ENCODE peak calls at places on chromosomes 7 and 10, in eight cellular contexts. One of them, this sample, is unnamed. For H3K27me3 and H3K4me1, the result is how much of the 10 kb centered on the place peaks cover.

GRCh38 chr10:113386005-113386404 is 166.8 kb upstream of the HABP2 start:
- DNase-seq in small intestine: no peak
- DNase-seq in heart left ventricle: peak
- DNase-seq in MM.1S: no peak
- DNase-seq in hepatocyte: no peak
- DNase-seq in sigmoid colon: no peak
- DNase-seq in right lobe of liver: peak
- DNase-seq in mesendoderm: no peak
- DNase-seq in this sample: no peak

GRCh38 chr10:75430000-75430763 is 1.2 kb upstream of the LRMDA start:
- DNase-seq in small intestine: peak
- DNase-seq in heart left ventricle: peak
- DNase-seq in MM.1S: no peak
- DNase-seq in hepatocyte: peak
- DNase-seq in sigmoid colon: peak
- DNase-seq in right lobe of liver: peak
- DNase-seq in mesendoderm: peak
- DNase-seq in this sample: peak

GRCh38 chr7:107971613-107972012 is 31.3 kb downstream of the LAMB1 start:
- DNase-seq in small intestine: no peak
- DNase-seq in heart left ventricle: peak
- DNase-seq in MM.1S: no peak
- DNase-seq in hepatocyte: no peak
- DNase-seq in sigmoid colon: peak
- DNase-seq in right lobe of liver: no peak
- DNase-seq in mesendoderm: no peak
- DNase-seq in this sample: no peak

GRCh38 chr7:153886506-153887391 is 165.4 kb upstream of the DPP6 start:
- DNase-seq in small intestine: no peak
- DNase-seq in heart left ventricle: no peak
- DNase-seq in MM.1S: no peak
- DNase-seq in hepatocyte: peak
- DNase-seq in sigmoid colon: peak
- DNase-seq in right lobe of liver: no peak
- DNase-seq in mesendoderm: peak
- DNase-seq in this sample: no peak

GRCh38 chr7:41491313-41491712 is 211.6 kb downstream of the INHBA start:
- DNase-seq in small intestine: no peak
- DNase-seq in heart left ventricle: no peak
- DNase-seq in MM.1S: no peak
- DNase-seq in hepatocyte: no peak
- DNase-seq in sigmoid colon: no peak
- DNase-seq in right lobe of liver: no peak
- DNase-seq in mesendoderm: no peak
- DNase-seq in this sample: no peak

GRCh38 chr10:35377050-35377723 is 40.9 kb downstream of the CCNY start:
- DNase-seq in small intestine: no peak
- DNase-seq in heart left ventricle: no peak
- DNase-seq in MM.1S: no peak
- DNase-seq in hepatocyte: no peak
- DNase-seq in sigmoid colon: no peak
- DNase-seq in right lobe of liver: no peak
- DNase-seq in mesendoderm: no peak
- DNase-seq in this sample: no peak

GRCh38 chr7:96837583-96837982 is 127.9 kb upstream of the SEM1 start:
- DNase-seq in small intestine: peak
- DNase-seq in heart left ventricle: no peak
- DNase-seq in MM.1S: no peak
- DNase-seq in hepatocyte: no peak
- DNase-seq in sigmoid colon: no peak
- DNase-seq in right lobe of liver: no peak
- DNase-seq in mesendoderm: no peak
- DNase-seq in this sample: no peak

GRCh38 chr10:69333205-69333604 is 54.9 kb downstream of the HK1 start:
- DNase-seq in small intestine: no peak
- DNase-seq in heart left ventricle: peak
- DNase-seq in MM.1S: no peak
- DNase-seq in hepatocyte: peak
- DNase-seq in sigmoid colon: peak
- DNase-seq in right lobe of liver: no peak
- DNase-seq in mesendoderm: peak
- DNase-seq in this sample: no peak

GRCh38 chr7:68038621-68039314 is 1042.1 kb downstream of the TYW1 start:
- DNase-seq in small intestine: no peak
- DNase-seq in heart left ventricle: no peak
- DNase-seq in MM.1S: no peak
- DNase-seq in hepatocyte: peak
- DNase-seq in sigmoid colon: no peak
- DNase-seq in right lobe of liver: no peak
- DNase-seq in mesendoderm: no peak
- DNase-seq in this sample: no peak

GRCh38 chr7:22578048-22578770 is 78.2 kb upstream of the STEAP1B start:
- DNase-seq in small intestine: no peak
- DNase-seq in heart left ventricle: no peak
- DNase-seq in MM.1S: no peak
- DNase-seq in hepatocyte: no peak
- DNase-seq in sigmoid colon: no peak
- DNase-seq in right lobe of liver: no peak
- DNase-seq in mesendoderm: no peak
- DNase-seq in this sample: no peak

GRCh38 chr10:42866115-42866995 is 83.8 kb downstream of the BMS1 start:
- DNase-seq in small intestine: peak
- DNase-seq in heart left ventricle: peak
- DNase-seq in MM.1S: peak
- DNase-seq in hepatocyte: peak
- DNase-seq in sigmoid colon: peak
- DNase-seq in right lobe of liver: peak
- DNase-seq in mesendoderm: peak
- DNase-seq in this sample: peak

GRCh38 chr10:122055252-122055651 is 66.3 kb downstream of the TACC2 start:
- DNase-seq in small intestine: no peak
- DNase-seq in heart left ventricle: no peak
- DNase-seq in MM.1S: no peak
- DNase-seq in hepatocyte: no peak
- DNase-seq in sigmoid colon: peak
- DNase-seq in right lobe of liver: no peak
- DNase-seq in mesendoderm: no peak
- DNase-seq in this sample: no peak

GRCh38 chr7:124840435-124840834 is 74.8 kb upstream of the GPR37 start:
- DNase-seq in small intestine: peak
- DNase-seq in heart left ventricle: no peak
- DNase-seq in MM.1S: no peak
- DNase-seq in hepatocyte: peak
- DNase-seq in sigmoid colon: no peak
- DNase-seq in right lobe of liver: no peak
- DNase-seq in mesendoderm: peak
- DNase-seq in this sample: no peak

GRCh38 chr10:23343591-23344225 is 889 bp downstream of the C10orf67 start:
- DNase-seq in small intestine: peak
- DNase-seq in heart left ventricle: peak
- DNase-seq in MM.1S: no peak
- DNase-seq in hepatocyte: peak
- DNase-seq in sigmoid colon: peak
- DNase-seq in right lobe of liver: peak
- DNase-seq in mesendoderm: peak
- DNase-seq in this sample: peak

GRCh38 chr7:100540073-100540723 is 1.2 kb downstream of the AGFG2 start:
- DNase-seq in small intestine: peak
- DNase-seq in heart left ventricle: no peak
- DNase-seq in MM.1S: no peak
- DNase-seq in hepatocyte: peak
- DNase-seq in sigmoid colon: no peak
- DNase-seq in right lobe of liver: peak
- DNase-seq in mesendoderm: no peak
- DNase-seq in this sample: peak

GRCh38 chr7:64878684-64879083 is 24.4 kb upstream of the ZNF273 start:
- DNase-seq in small intestine: no peak
- DNase-seq in heart left ventricle: no peak
- DNase-seq in MM.1S: no peak
- DNase-seq in hepatocyte: no peak
- DNase-seq in sigmoid colon: no peak
- DNase-seq in right lobe of liver: no peak
- DNase-seq in mesendoderm: no peak
- DNase-seq in this sample: peak

GRCh38 chr7:73683916-73684693 is 708 bp downstream of the BUD23 start:
- DNase-seq in small intestine: no peak
- DNase-seq in heart left ventricle: no peak
- DNase-seq in MM.1S: no peak
- DNase-seq in hepatocyte: peak
- DNase-seq in sigmoid colon: no peak
- DNase-seq in right lobe of liver: no peak
- DNase-seq in mesendoderm: no peak
- DNase-seq in this sample: no peak

GRCh38 chr7:1458676-1459511 is at the start of gene MICALL2:
- DNase-seq in small intestine: peak
- DNase-seq in heart left ventricle: peak
- DNase-seq in MM.1S: no peak
- DNase-seq in hepatocyte: peak
- DNase-seq in sigmoid colon: peak
- DNase-seq in right lobe of liver: peak
- DNase-seq in mesendoderm: peak
- DNase-seq in this sample: peak

GRCh38 chr7:16026253-16027020 is 340.0 kb upstream of the MEOX2 start:
- DNase-seq in small intestine: no peak
- DNase-seq in heart left ventricle: peak
- DNase-seq in MM.1S: no peak
- DNase-seq in hepatocyte: no peak
- DNase-seq in sigmoid colon: peak
- DNase-seq in right lobe of liver: peak
- DNase-seq in mesendoderm: no peak
- DNase-seq in this sample: no peak

GRCh38 chr7:34158311-34158710 is 253.0 kb downstream of the BMPER start:
- DNase-seq in small intestine: no peak
- DNase-seq in heart left ventricle: peak
- DNase-seq in MM.1S: no peak
- DNase-seq in hepatocyte: no peak
- DNase-seq in sigmoid colon: peak
- DNase-seq in right lobe of liver: peak
- DNase-seq in mesendoderm: no peak
- DNase-seq in this sample: no peak

GRCh38 chr10:122221958-122222357 is 49.1 kb upstream of the BTBD16 start:
- DNase-seq in small intestine: no peak
- DNase-seq in heart left ventricle: no peak
- DNase-seq in MM.1S: no peak
- DNase-seq in hepatocyte: no peak
- DNase-seq in sigmoid colon: no peak
- DNase-seq in right lobe of liver: no peak
- DNase-seq in mesendoderm: no peak
- DNase-seq in this sample: no peak

GRCh38 chr7:69862413-69863064 is 264.3 kb downstream of the AUTS2 start:
- DNase-seq in small intestine: no peak
- DNase-seq in heart left ventricle: no peak
- DNase-seq in MM.1S: no peak
- DNase-seq in hepatocyte: no peak
- DNase-seq in sigmoid colon: no peak
- DNase-seq in right lobe of liver: no peak
- DNase-seq in mesendoderm: no peak
- DNase-seq in this sample: no peak

GRCh38 chr10:48625013-48625412 is 20.1 kb upstream of the ARHGAP22 start:
- DNase-seq in small intestine: no peak
- DNase-seq in heart left ventricle: no peak
- DNase-seq in MM.1S: no peak
- DNase-seq in hepatocyte: no peak
- DNase-seq in sigmoid colon: no peak
- DNase-seq in right lobe of liver: no peak
- DNase-seq in mesendoderm: no peak
- DNase-seq in this sample: no peak

GRCh38 chr7:153475240-153475639 is 577.0 kb upstream of the DPP6 start:
- DNase-seq in small intestine: no peak
- DNase-seq in heart left ventricle: no peak
- DNase-seq in MM.1S: no peak
- DNase-seq in hepatocyte: no peak
- DNase-seq in sigmoid colon: no peak
- DNase-seq in right lobe of liver: no peak
- DNase-seq in mesendoderm: no peak
- DNase-seq in this sample: no peak

DNA sequence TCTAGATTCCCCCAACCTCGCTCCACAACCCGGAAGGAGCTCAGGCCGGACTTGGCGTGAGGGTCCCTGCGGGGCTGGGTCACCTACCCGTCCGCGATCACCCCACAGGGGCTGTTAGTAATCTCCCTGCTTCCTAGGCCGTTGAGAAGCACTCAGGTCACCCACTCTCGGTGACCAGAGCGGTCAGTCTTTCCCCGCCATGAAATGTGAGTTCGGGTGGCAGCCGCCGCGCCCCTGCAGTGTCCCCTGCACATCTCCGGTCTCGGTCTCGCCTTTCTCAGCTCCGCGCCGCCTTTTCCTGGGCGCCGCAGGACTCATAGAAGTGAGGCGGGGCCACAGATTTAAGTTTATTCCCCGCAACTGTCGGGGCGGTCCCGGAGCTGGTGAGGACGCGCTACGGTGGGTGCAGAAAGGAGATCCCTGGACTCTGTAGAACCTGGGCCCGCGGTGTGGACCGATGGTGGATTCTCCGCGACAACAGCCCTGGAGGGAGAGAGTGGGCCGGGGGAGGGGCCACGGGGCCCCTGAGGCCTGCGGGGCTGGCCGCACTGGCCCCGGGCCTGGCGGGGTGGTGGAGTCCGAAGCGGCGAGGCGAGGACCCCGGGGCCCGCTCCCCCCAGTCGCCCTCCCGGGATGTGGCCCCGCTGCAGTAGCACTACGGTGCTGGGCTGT is 4.5 kb downstream of the FEZF1 start:
- DNase-seq in small intestine: no peak
- DNase-seq in heart left ventricle: no peak
- DNase-seq in MM.1S: no peak
- DNase-seq in hepatocyte: no peak
- DNase-seq in sigmoid colon: peak
- DNase-seq in right lobe of liver: no peak
- DNase-seq in mesendoderm: peak
- DNase-seq in this sample: no peak
- H3K27me3 ChIP-seq in small intestine: under half
- H3K27me3 ChIP-seq in heart left ventricle: half or more
- H3K27me3 ChIP-seq in MM.1S: under half
- H3K27me3 ChIP-seq in hepatocyte: half or more
- H3K27me3 ChIP-seq in sigmoid colon: under half
- H3K27me3 ChIP-seq in right lobe of liver: under half
- H3K27me3 ChIP-seq in mesendoderm: under half
- H3K27me3 ChIP-seq in this sample: half or more

GRCh38 chr10:80156216-80156615 is 23.7 kb downstream of the PLAC9 start:
- DNase-seq in small intestine: no peak
- DNase-seq in heart left ventricle: no peak
- DNase-seq in MM.1S: no peak
- DNase-seq in hepatocyte: no peak
- DNase-seq in sigmoid colon: no peak
- DNase-seq in right lobe of liver: no peak
- DNase-seq in mesendoderm: no peak
- DNase-seq in this sample: no peak
- H3K4me1 ChIP-seq in small intestine: under half
- H3K4me1 ChIP-seq in heart left ventricle: under half
- H3K4me1 ChIP-seq in MM.1S: under half
- H3K4me1 ChIP-seq in hepatocyte: under half
- H3K4me1 ChIP-seq in sigmoid colon: under half
- H3K4me1 ChIP-seq in right lobe of liver: under half
- H3K4me1 ChIP-seq in mesendoderm: under half
- H3K4me1 ChIP-seq in this sample: under half

GRCh38 chr10:77682408-77683087 is 44.9 kb upstream of the KCNMA1 start:
- DNase-seq in small intestine: no peak
- DNase-seq in heart left ventricle: no peak
- DNase-seq in MM.1S: no peak
- DNase-seq in hepatocyte: no peak
- DNase-seq in sigmoid colon: no peak
- DNase-seq in right lobe of liver: no peak
- DNase-seq in mesendoderm: no peak
- DNase-seq in this sample: no peak
- H3K27me3 ChIP-seq in small intestine: under half
- H3K27me3 ChIP-seq in heart left ventricle: under half
- H3K27me3 ChIP-seq in MM.1S: under half
- H3K27me3 ChIP-seq in hepatocyte: under half
- H3K27me3 ChIP-seq in sigmoid colon: under half
- H3K27me3 ChIP-seq in right lobe of liver: under half
- H3K27me3 ChIP-seq in mesendoderm: under half
- H3K27me3 ChIP-seq in this sample: under half

GRCh38 chr7:44083796-44084195 is 1.5 kb upstream of the POLM start:
- DNase-seq in small intestine: no peak
- DNase-seq in heart left ventricle: peak
- DNase-seq in MM.1S: no peak
- DNase-seq in hepatocyte: no peak
- DNase-seq in sigmoid colon: no peak
- DNase-seq in right lobe of liver: no peak
- DNase-seq in mesendoderm: no peak
- DNase-seq in this sample: no peak
- H3K4me1 ChIP-seq in small intestine: under half
- H3K4me1 ChIP-seq in heart left ventricle: under half
- H3K4me1 ChIP-seq in MM.1S: under half
- H3K4me1 ChIP-seq in hepatocyte: under half
- H3K4me1 ChIP-seq in sigmoid colon: under half
- H3K4me1 ChIP-seq in right lobe of liver: under half
- H3K4me1 ChIP-seq in mesendoderm: under half
- H3K4me1 ChIP-seq in this sample: under half